ENCODE peak calls at places on chromosome X, in nine cellular contexts. S is choroid plexus epithelial cell, I is stomach, J is psoas muscle, A is colonic mucosa, E is AG09309, K is A549, O is fibroblast of the aortic adventitia, B is suprapubic skin. R is an unnamed sample.

GRCh38 chrX:151816914-151817313 is 82.4 kb downstream of the CNGA2 start:
- DNase-seq in S (no peak), I (no peak), J (no peak), A (no peak), E (no peak), K (no peak), O (peak), B (no peak), R (no peak)

GRCh38 chrX:96909291-96909690 is 25.6 kb downstream of the RPA4 start:
- DNase-seq in S (no peak), I (no peak), J (no peak), A (no peak), E (no peak), K (no peak), O (peak), B (no peak), R (no peak)

GRCh38 chrX:1246816-1247215 is 21.8 kb upstream of the CSF2RA start:
- DNase-seq in S (peak), I (peak), J (peak), A (peak), E (no peak), K (peak), O (peak), B (no peak), R (no peak)

GRCh38 chrX:9788908-9789307 is 2.7 kb downstream of the SHROOM2 start:
- DNase-seq in S (peak), I (peak), J (no peak), A (no peak), E (no peak), K (no peak), O (no peak), B (no peak), R (no peak)

GRCh38 chrX:291411-291901 is 10.3 kb downstream of the PLCXD1 start:
- DNase-seq in S (no peak), I (no peak), J (no peak), A (peak), E (no peak), K (no peak), O (no peak), B (peak), R (no peak)

GRCh38 chrX:138761380-138761779 is 49.9 kb upstream of the FGF13 start:
- DNase-seq in S (no peak), I (no peak), J (no peak), A (no peak), E (no peak), K (no peak), O (no peak), B (no peak), R (no peak)

GRCh38 chrX:18291006-18291545 is 63.4 kb downstream of the SCML2 start:
- DNase-seq in S (peak), I (no peak), J (no peak), A (no peak), E (no peak), K (no peak), O (peak), B (no peak), R (peak)

GRCh38 chrX:39613508-39613921 is 484.2 kb downstream of the BCOR start:
- DNase-seq in S (no peak), I (no peak), J (peak), A (peak), E (no peak), K (peak), O (no peak), B (no peak), R (no peak)

GRCh38 chrX:30831082-30831481 is 58.0 kb downstream of the TAB3 start:
- DNase-seq in S (no peak), I (no peak), J (no peak), A (no peak), E (no peak), K (no peak), O (no peak), B (no peak), R (no peak)

GRCh38 chrX:79243691-79244090 is 99.2 kb downstream of the GPR174 start:
- DNase-seq in S (no peak), I (no peak), J (no peak), A (no peak), E (no peak), K (no peak), O (no peak), B (no peak), R (no peak)

GRCh38 chrX:33160273-33160672 is 51.1 kb downstream of the DMD start:
- DNase-seq in S (no peak), I (no peak), J (no peak), A (no peak), E (no peak), K (no peak), O (no peak), B (no peak), R (no peak)

GRCh38 chrX:115452256-115452655 is 108.7 kb upstream of the PLS3 start:
- DNase-seq in S (peak), I (no peak), J (no peak), A (no peak), E (no peak), K (no peak), O (peak), B (no peak), R (no peak)

GRCh38 chrX:118324588-118324987 is 21.3 kb upstream of the WDR44 start:
- DNase-seq in S (no peak), I (no peak), J (no peak), A (no peak), E (no peak), K (no peak), O (no peak), B (no peak), R (no peak)

GRCh38 chrX:997631-998137 is 214.8 kb downstream of the CRLF2 start:
- DNase-seq in S (no peak), I (no peak), J (no peak), A (no peak), E (no peak), K (no peak), O (no peak), B (peak), R (no peak)

GRCh38 chrX:97524997-97525396 is 641.3 kb downstream of the RPA4 start:
- DNase-seq in S (no peak), I (no peak), J (no peak), A (no peak), E (no peak), K (no peak), O (peak), B (no peak), R (no peak)

GRCh38 chrX:148593987-148594386 is 93.6 kb downstream of the AFF2 start:
- DNase-seq in S (no peak), I (no peak), J (no peak), A (no peak), E (no peak), K (no peak), O (no peak), B (no peak), R (no peak)

GRCh38 chrX:13123857-13124345 is 79.5 kb upstream of the FAM9C start:
- DNase-seq in S (peak), I (no peak), J (no peak), A (no peak), E (no peak), K (no peak), O (peak), B (no peak), R (peak)

GRCh38 chrX:13376857-13377441 is 57.1 kb upstream of the ATXN3L start:
- DNase-seq in S (peak), I (no peak), J (no peak), A (no peak), E (peak), K (no peak), O (peak), B (no peak), R (peak)

GRCh38 chrX:48802089-48802812 is 384 bp downstream of the HDAC6 start:
- DNase-seq in S (peak), I (peak), J (peak), A (peak), E (peak), K (peak), O (peak), B (peak), R (peak)

GRCh38 chrX:68511255-68511654 is 12.4 kb downstream of the YIPF6 start:
- DNase-seq in S (peak), I (no peak), J (no peak), A (peak), E (no peak), K (peak), O (peak), B (no peak), R (no peak)

GRCh38 chrX:28847423-28847822 is 260.2 kb downstream of the IL1RAPL1 start:
- DNase-seq in S (peak), I (no peak), J (no peak), A (no peak), E (no peak), K (peak), O (peak), B (no peak), R (no peak)

GRCh38 chrX:133214316-133214715 is 3.8 kb downstream of the TFDP3 start:
- DNase-seq in S (no peak), I (no peak), J (no peak), A (no peak), E (no peak), K (no peak), O (no peak), B (no peak), R (no peak)

GRCh38 chrX:118553042-118553714 is 57.6 kb downstream of the DOCK11 start:
- DNase-seq in S (no peak), I (no peak), J (no peak), A (no peak), E (no peak), K (no peak), O (peak), B (no peak), R (no peak)

GRCh38 chrX:9135901-9136510 is 102.1 kb upstream of the FAM9B start:
- DNase-seq in S (peak), I (no peak), J (no peak), A (no peak), E (no peak), K (no peak), O (peak), B (no peak), R (no peak)

GRCh38 chrX:124736553-124737240 is 390.3 kb downstream of the SH2D1A start:
- DNase-seq in S (no peak), I (no peak), J (no peak), A (no peak), E (no peak), K (no peak), O (no peak), B (no peak), R (no peak)

GRCh38 chrX:121000589-121000988 is 15.0 kb upstream of the CT47A1 start:
- DNase-seq in S (peak), I (no peak), J (no peak), A (no peak), E (no peak), K (no peak), O (peak), B (no peak), R (no peak)

GRCh38 chrX:133640161-133641015 is 225.1 kb upstream of the GPC4 start:
- DNase-seq in S (peak), I (no peak), J (no peak), A (no peak), E (no peak), K (no peak), O (no peak), B (no peak), R (no peak)

GRCh38 chrX:38117485-38117884 is 103.2 kb downstream of the SRPX start:
- DNase-seq in S (peak), I (peak), J (no peak), A (no peak), E (no peak), K (no peak), O (peak), B (no peak), R (no peak)
- H3K4me3 ChIP-seq in S (no peak), I (no peak), J (no peak), A (no peak), E (no peak), K (no peak), O (no peak), B (no peak), R (no peak)

DNA sequence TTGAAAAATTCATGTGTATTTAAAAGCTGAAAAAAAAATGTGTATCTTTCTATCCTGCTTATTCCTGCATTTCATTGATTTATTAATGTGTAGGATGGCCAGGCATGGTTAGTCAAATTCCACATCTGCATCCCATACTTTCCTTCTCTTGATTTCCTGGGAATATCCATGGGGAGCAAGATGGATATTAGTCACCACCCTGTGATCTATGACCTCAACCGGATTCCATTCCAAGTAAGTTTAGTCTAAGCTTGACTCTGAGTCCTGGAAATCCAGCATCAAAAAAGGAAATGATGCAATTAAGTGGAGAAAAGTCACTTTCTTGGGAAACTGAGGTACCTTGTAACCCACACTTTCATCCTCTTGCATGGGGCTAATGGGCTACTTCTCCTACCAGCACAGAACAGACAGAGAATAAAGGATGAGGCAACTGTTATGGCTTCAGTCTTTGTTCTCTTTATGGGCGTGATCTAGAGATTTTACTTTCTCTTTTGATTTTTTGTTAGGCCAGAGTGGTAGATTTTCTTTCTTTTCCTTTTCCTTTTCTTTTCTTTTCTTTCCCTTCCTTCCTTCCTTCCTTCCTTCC is 17.1 kb upstream of the BEX4 start:
- DNase-seq in S (no peak), I (no peak), J (no peak), A (no peak), E (no peak), K (no peak), O (peak), B (no peak), R (no peak)
- TF ChIP-seq CTCF in S (no peak), I (no peak), J (no peak), A (no peak), E (no peak), K (no peak), O (no peak), B (no peak), R (no peak)

GRCh38 chrX:100880368-100880767 is 6.2 kb upstream of the NOX1 start:
- DNase-seq in S (no peak), I (no peak), J (no peak), A (peak), E (no peak), K (no peak), O (no peak), B (no peak), R (no peak)

DNA sequence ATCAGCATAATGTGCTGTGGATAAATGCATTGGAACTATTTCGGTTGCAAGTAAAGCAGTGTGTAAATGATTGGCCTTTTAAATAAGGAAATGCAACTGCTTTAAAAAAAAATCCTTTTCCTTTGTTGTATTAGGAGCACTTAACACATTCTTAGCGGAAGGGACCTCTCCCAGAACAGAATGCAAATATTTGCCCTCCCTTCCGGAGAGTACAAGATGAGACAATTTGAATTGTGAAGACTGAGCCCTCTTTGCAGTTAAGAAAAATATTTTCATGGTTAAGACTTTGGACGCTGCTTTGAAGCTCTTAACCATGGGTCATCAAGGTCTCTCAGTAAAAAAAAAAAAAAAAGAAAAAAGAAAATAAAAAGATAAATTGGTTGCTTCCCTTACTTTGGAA is 9.5 kb upstream of the NOX1 start:
- DNase-seq in S (no peak), I (no peak), J (no peak), A (no peak), E (no peak), K (no peak), O (no peak), B (no peak), R (no peak)
- H3K4me3 ChIP-seq in S (no peak), I (no peak), J (no peak), A (no peak), E (no peak), K (no peak), O (no peak), B (no peak), R (no peak)

GRCh38 chrX:71650333-71650969 is 16.9 kb upstream of the LOC101059915 start:
- DNase-seq in S (peak), I (no peak), J (no peak), A (peak), E (no peak), K (no peak), O (no peak), B (no peak), R (no peak)
- TF ChIP-seq CTCF in S (peak), I (no peak), J (peak), A (no peak), E (no peak), K (no peak), O (no peak), B (no peak), R (no peak)

GRCh38 chrX:41087219-41087618 is 2.0 kb downstream of the USP9X start:
- DNase-seq in S (no peak), I (no peak), J (no peak), A (no peak), E (no peak), K (no peak), O (no peak), B (no peak), R (no peak)
- H3K4me3 ChIP-seq in S (peak), I (peak), J (peak), A (peak), E (peak), K (peak), O (peak), B (peak), R (peak)

GRCh38 chrX:11430266-11430665 is 137.1 kb downstream of the AMELX start:
- DNase-seq in S (no peak), I (no peak), J (no peak), A (no peak), E (no peak), K (no peak), O (peak), B (no peak), R (no peak)
- TF ChIP-seq CTCF in S (no peak), I (no peak), J (no peak), A (no peak), E (no peak), K (no peak), O (no peak), B (no peak), R (no peak)

DNA sequence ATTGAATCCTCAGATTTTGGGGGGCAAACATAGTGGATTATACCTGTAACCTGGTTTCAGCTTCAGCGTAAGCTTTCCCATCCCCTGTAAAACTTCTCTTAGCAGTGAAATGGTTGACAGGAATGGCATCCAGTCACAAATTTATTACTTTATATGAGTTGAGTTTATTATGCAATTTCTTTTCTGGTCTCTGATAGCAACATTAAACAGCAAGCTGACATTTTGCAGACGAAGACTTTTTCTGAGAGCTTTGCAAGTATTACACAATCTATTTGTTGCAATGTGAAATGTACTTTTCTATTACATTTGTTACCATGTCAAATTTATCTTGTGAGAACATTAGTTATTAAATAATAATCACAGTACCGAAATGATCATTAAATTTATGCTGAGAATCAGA is 60.6 kb downstream of the GSPT2 start:
- DNase-seq in S (peak), I (no peak), J (no peak), A (no peak), E (no peak), K (no peak), O (peak), B (no peak), R (no peak)
- H3K4me3 ChIP-seq in S (no peak), I (no peak), J (peak), A (peak), E (no peak), K (peak), O (peak), B (peak), R (peak)